ENCODE peak calls at places on chromosomes 1 and 21, in six cellular contexts. J is cardiac muscle cell, V is GM13976, G is mesothelial cell of epicardium, Y is endothelial cell, A is upper lobe of right lung. K is an unnamed sample.

GRCh38 chr1:36223373-36223995 is 759 bp upstream of the THRAP3 start:
- DNase-seq in J (peak; percentile 72), V (peak; percentile 76), G (no peak), Y (no peak), A (no peak), K (no peak)

GRCh38 chr1:56376188-56376984 is 203.0 kb downstream of the PLPP3 start:
- DNase-seq in J (peak; percentile 46), V (no peak), G (no peak), Y (peak; percentile 6), A (no peak), K (no peak)

GRCh38 chr1:110714419-110715107 is 39.8 kb upstream of the KCNA3 start:
- DNase-seq in J (no peak), V (no peak), G (no peak), Y (no peak), A (no peak), K (no peak)

GRCh38 chr1:16886860-16887605 is 8.7 kb upstream of the RNU1-2 start:
- DNase-seq in J (no peak), V (no peak), G (no peak), Y (no peak), A (no peak), K (no peak)

GRCh38 chr1:36705629-36706028 is 222.9 kb upstream of the CSF3R start:
- DNase-seq in J (no peak), V (no peak), G (no peak), Y (no peak), A (no peak), K (no peak)

GRCh38 chr1:27504588-27505419 is 14.8 kb upstream of the WASF2 start:
- DNase-seq in J (peak; percentile 46), V (peak; percentile 21), G (no peak), Y (peak; percentile 29), A (no peak), K (no peak)

GRCh38 chr1:232805269-232806070 is at the start of gene MAP10:
- DNase-seq in J (peak; percentile 85), V (peak; percentile 88), G (peak; percentile 26), Y (peak; percentile 80), A (peak; percentile 89), K (peak; percentile 24)

GRCh38 chr1:101025680-101026393 is at the start of gene DPH5:
- DNase-seq in J (peak; percentile 95), V (peak; percentile 84), G (peak; percentile 74), Y (peak; percentile 91), A (peak; percentile 95), K (peak; percentile 79)

GRCh38 chr1:232084584-232085223 is 458.1 kb downstream of the DISC1 start:
- DNase-seq in J (peak; percentile 19), V (no peak), G (no peak), Y (peak; percentile 10), A (no peak), K (peak; percentile 49)

GRCh38 chr1:222790115-222790514 is 24.7 kb upstream of the DISP1 start:
- DNase-seq in J (no peak), V (no peak), G (no peak), Y (no peak), A (no peak), K (no peak)

GRCh38 chr1:9009438-9010366 is 16.5 kb downstream of the SLC2A7 start:
- DNase-seq in J (peak; percentile 59), V (peak; percentile 76), G (no peak), Y (peak; percentile 64), A (no peak), K (no peak)

DNA sequence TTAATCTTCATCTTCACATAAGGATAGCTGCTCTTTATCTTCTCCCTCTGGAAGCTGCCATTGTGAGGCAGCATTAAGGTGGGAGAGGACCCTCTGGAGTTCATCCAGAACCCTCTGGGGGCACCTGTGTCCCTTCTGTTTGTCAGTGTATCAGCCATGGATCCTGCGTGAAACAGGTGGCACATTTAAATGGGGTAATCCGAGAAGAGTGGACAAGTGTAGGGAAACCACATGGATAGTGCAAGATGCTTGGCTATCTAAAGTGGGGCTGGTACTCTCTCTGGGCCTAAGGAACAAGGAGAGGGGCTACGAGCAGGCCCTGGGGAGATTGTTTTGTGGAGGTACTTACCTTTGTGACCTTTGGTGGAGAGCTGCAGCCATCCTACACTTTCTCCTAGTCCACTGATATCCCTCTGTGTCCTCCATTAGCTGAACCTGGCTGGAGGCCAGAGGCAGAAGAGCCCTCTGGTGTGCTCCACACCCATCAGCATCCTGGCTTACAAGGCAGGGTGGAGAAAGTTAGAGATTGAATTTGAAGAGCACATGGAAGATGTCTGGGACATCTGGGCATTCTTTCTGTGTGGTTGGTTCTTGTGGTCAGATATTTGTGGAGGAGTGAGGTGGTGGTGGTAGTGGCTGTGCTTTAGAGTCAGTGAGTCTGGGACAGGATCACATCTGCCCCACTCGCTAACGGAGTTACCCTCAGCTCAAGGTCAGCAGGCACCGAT is 117.7 kb downstream of the FGGY start:
- DNase-seq in J (peak; percentile 74), V (no peak), G (no peak), Y (no peak), A (no peak), K (no peak)
- TF ChIP-seq CTCF in J (no peak), V (no peak), G (no peak), Y (no peak), A (no peak), K (no peak)

GRCh38 chr1:24970399-24970753 is 40.3 kb upstream of the RUNX3 start:
- DNase-seq in J (peak; percentile 39), V (no peak), G (no peak), Y (no peak), A (no peak), K (no peak)
- TF ChIP-seq CTCF in J (peak; percentile 11), V (no peak), G (no peak), Y (no peak), A (no peak), K (no peak)

DNA sequence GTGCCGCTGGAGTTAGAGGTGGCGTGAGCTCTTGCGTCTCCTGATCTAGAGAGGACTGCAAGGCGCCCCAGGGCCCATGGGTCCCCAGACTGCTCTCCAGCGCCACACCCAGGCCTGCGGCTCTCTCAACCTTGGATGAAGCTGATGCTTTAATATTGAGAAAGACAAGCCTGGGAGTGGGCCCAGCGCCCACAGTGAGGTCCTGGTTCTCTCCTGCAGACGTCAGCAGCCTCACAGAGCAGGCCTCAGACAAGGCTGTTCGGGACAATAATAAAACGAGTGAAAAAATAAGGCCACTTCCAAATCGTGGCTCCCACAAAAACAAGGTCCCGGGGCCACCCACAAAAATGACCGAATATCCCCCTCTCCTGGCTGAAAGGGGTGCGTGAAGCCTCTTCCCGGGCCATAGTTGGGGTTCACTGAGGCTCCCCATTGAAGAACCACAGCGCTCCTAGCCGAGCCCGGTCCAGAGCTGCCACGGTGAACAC is 6.0 kb upstream of the DNMT3L start:
- DNase-seq in J (no peak), V (no peak), G (no peak), Y (no peak), A (no peak), K (no peak)
- TF ChIP-seq CTCF in J (no peak), V (peak; percentile 26), G (no peak), Y (no peak), A (peak; percentile 36), K (no peak)

GRCh38 chr1:26233903-26234643 is at the start of gene CEP85:
- DNase-seq in J (peak; percentile 99), V (peak; percentile 100), G (peak; percentile 98), Y (peak; percentile 98), A (peak; percentile 99), K (peak; percentile 97)
- TF ChIP-seq CTCF in J (peak; percentile 89), V (peak; percentile 98), G (peak; percentile 74), Y (peak; percentile 70), A (peak; percentile 75), K (peak; percentile 87)

DNA sequence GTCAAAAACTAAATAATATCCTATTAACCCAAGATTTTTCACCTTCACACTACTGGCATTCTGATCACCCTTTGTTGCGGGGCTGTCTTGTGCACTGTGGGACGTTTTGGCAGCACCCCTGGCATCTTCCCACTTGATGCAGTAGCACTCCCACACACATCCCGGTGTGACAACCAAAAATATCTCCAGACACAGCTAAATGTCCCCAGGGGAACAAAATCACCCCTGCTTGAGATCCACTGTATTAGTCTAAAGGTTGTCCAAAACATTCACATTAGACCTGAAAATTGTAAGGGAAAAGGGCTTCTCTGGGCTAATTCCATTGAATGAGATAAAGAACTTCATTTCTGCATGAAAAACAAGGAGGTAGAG is 37.8 kb downstream of the PLEKHO1 start:
- DNase-seq in J (no peak), V (no peak), G (no peak), Y (no peak), A (no peak), K (no peak)
- TF ChIP-seq CTCF in J (no peak), V (no peak), G (peak; percentile 19), Y (peak; percentile 30), A (no peak), K (no peak)

GRCh38 chr1:117178756-117179155 is 32.0 kb downstream of the VTCN1 start:
- DNase-seq in J (no peak), V (no peak), G (no peak), Y (no peak), A (no peak), K (no peak)

GRCh38 chr1:117177376-117177775 is 33.4 kb downstream of the VTCN1 start:
- DNase-seq in J (no peak), V (no peak), G (no peak), Y (no peak), A (no peak), K (no peak)

GRCh38 chr1:117181630-117182041 is 29.1 kb downstream of the VTCN1 start:
- DNase-seq in J (no peak), V (no peak), G (no peak), Y (no peak), A (no peak), K (no peak)

GRCh38 chr1:117180571-117180970 is 30.2 kb downstream of the VTCN1 start:
- DNase-seq in J (peak; percentile 20), V (no peak), G (no peak), Y (no peak), A (no peak), K (no peak)

DNA sequence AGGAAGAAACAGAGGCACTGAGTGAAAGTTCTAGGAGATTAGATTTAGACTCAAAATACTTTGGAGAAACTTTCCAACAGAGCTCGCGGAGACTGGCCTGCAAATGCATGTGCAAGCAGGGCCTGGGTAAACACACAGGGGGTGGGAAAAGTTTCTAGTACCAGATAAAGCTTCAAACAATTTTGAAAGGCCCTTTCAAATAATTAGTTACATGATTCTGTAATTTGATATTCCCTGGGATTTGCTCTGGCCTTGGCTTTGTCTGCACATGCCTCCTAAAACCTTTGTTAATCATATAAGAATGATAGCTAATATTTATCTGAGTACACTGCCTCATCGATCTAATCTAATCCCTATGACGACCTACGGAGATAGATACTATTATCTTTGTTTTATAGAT is 31.3 kb downstream of the VTCN1 start:
- DNase-seq in J (no peak), V (no peak), G (no peak), Y (no peak), A (no peak), K (no peak)
- TF ChIP-seq CTCF in J (no peak), V (no peak), G (no peak), Y (no peak), A (no peak), K (no peak)